ENCODE peak calls at places on chromosomes 6 and 20, in five cellular contexts. One of them, this sample, is unnamed.

GRCh38 chr6:43060034-43060754 is 763 bp downstream of the KLC4 start:
- DNase-seq in AG08395: no peak
- DNase-seq in NCI-H2171 treated with DMSO at 0.1 percent for 48 hours: no peak
- DNase-seq in neural crest cell: no peak
- DNase-seq in T-helper 9 cell: no peak
- DNase-seq in this sample: no peak

GRCh38 chr20:23668477-23668951 is 20.3 kb downstream of the CST4 start:
- DNase-seq in AG08395: peak
- DNase-seq in NCI-H2171 treated with DMSO at 0.1 percent for 48 hours: peak
- DNase-seq in neural crest cell: peak
- DNase-seq in T-helper 9 cell: no peak
- DNase-seq in this sample: no peak

GRCh38 chr6:11628562-11628961 is 91.0 kb downstream of the TMEM170B start:
- DNase-seq in AG08395: no peak
- DNase-seq in NCI-H2171 treated with DMSO at 0.1 percent for 48 hours: no peak
- DNase-seq in neural crest cell: no peak
- DNase-seq in T-helper 9 cell: no peak
- DNase-seq in this sample: no peak

GRCh38 chr20:58656825-58657224 is 5.7 kb downstream of the STX16 start:
- DNase-seq in AG08395: no peak
- DNase-seq in NCI-H2171 treated with DMSO at 0.1 percent for 48 hours: no peak
- DNase-seq in neural crest cell: no peak
- DNase-seq in T-helper 9 cell: no peak
- DNase-seq in this sample: no peak

GRCh38 chr6:57267586-57268293 is 45.6 kb upstream of the RAB23 start:
- DNase-seq in AG08395: peak
- DNase-seq in NCI-H2171 treated with DMSO at 0.1 percent for 48 hours: peak
- DNase-seq in neural crest cell: peak
- DNase-seq in T-helper 9 cell: peak
- DNase-seq in this sample: peak

GRCh38 chr6:127051571-127052260 is 66.8 kb upstream of the RSPO3 start:
- DNase-seq in AG08395: peak
- DNase-seq in NCI-H2171 treated with DMSO at 0.1 percent for 48 hours: no peak
- DNase-seq in neural crest cell: no peak
- DNase-seq in T-helper 9 cell: no peak
- DNase-seq in this sample: no peak

GRCh38 chr6:43386492-43386891 is 17.0 kb upstream of the ZNF318 start:
- DNase-seq in AG08395: no peak
- DNase-seq in NCI-H2171 treated with DMSO at 0.1 percent for 48 hours: no peak
- DNase-seq in neural crest cell: no peak
- DNase-seq in T-helper 9 cell: no peak
- DNase-seq in this sample: no peak

GRCh38 chr6:52284131-52284459 is 447 bp downstream of the MCM3 start:
- DNase-seq in AG08395: no peak
- DNase-seq in NCI-H2171 treated with DMSO at 0.1 percent for 48 hours: peak
- DNase-seq in neural crest cell: peak
- DNase-seq in T-helper 9 cell: no peak
- DNase-seq in this sample: peak

GRCh38 chr6:109187399-109188114 is 92.2 kb downstream of the CEP57L1 start:
- DNase-seq in AG08395: peak
- DNase-seq in NCI-H2171 treated with DMSO at 0.1 percent for 48 hours: peak
- DNase-seq in neural crest cell: peak
- DNase-seq in T-helper 9 cell: peak
- DNase-seq in this sample: peak

GRCh38 chr6:10513544-10513943 is 7.6 kb upstream of the GCNT2 start:
- DNase-seq in AG08395: no peak
- DNase-seq in NCI-H2171 treated with DMSO at 0.1 percent for 48 hours: no peak
- DNase-seq in neural crest cell: no peak
- DNase-seq in T-helper 9 cell: no peak
- DNase-seq in this sample: no peak

GRCh38 chr6:117317261-117317660 is 51.9 kb downstream of the VGLL2 start:
- DNase-seq in AG08395: no peak
- DNase-seq in NCI-H2171 treated with DMSO at 0.1 percent for 48 hours: no peak
- DNase-seq in neural crest cell: no peak
- DNase-seq in T-helper 9 cell: no peak
- DNase-seq in this sample: no peak

GRCh38 chr6:104689551-104690205 is 170.0 kb downstream of the HACE1 start:
- DNase-seq in AG08395: peak
- DNase-seq in NCI-H2171 treated with DMSO at 0.1 percent for 48 hours: no peak
- DNase-seq in neural crest cell: no peak
- DNase-seq in T-helper 9 cell: no peak
- DNase-seq in this sample: no peak

GRCh38 chr6:163579880-163580295 is 165.4 kb downstream of the QKI start:
- DNase-seq in AG08395: no peak
- DNase-seq in NCI-H2171 treated with DMSO at 0.1 percent for 48 hours: no peak
- DNase-seq in neural crest cell: no peak
- DNase-seq in T-helper 9 cell: no peak
- DNase-seq in this sample: no peak

GRCh38 chr6:160057080-160057479 is 64.5 kb upstream of the SLC22A1 start:
- DNase-seq in AG08395: no peak
- DNase-seq in NCI-H2171 treated with DMSO at 0.1 percent for 48 hours: no peak
- DNase-seq in neural crest cell: no peak
- DNase-seq in T-helper 9 cell: no peak
- DNase-seq in this sample: no peak

GRCh38 chr6:132768051-132768517 is 10.4 kb upstream of the VNN2 start:
- DNase-seq in AG08395: no peak
- DNase-seq in NCI-H2171 treated with DMSO at 0.1 percent for 48 hours: no peak
- DNase-seq in neural crest cell: peak
- DNase-seq in T-helper 9 cell: no peak
- DNase-seq in this sample: no peak

GRCh38 chr6:39314273-39314790 is at the start of gene KCNK17:
- DNase-seq in AG08395: no peak
- DNase-seq in NCI-H2171 treated with DMSO at 0.1 percent for 48 hours: no peak
- DNase-seq in neural crest cell: no peak
- DNase-seq in T-helper 9 cell: no peak
- DNase-seq in this sample: no peak

GRCh38 chr6:31575335-31575901 is at the start of gene TNF:
- DNase-seq in AG08395: no peak
- DNase-seq in NCI-H2171 treated with DMSO at 0.1 percent for 48 hours: no peak
- DNase-seq in neural crest cell: no peak
- DNase-seq in T-helper 9 cell: peak
- DNase-seq in this sample: peak

GRCh38 chr20:63858393-63859165 is 2.7 kb upstream of the ABHD16B start:
- DNase-seq in AG08395: no peak
- DNase-seq in NCI-H2171 treated with DMSO at 0.1 percent for 48 hours: no peak
- DNase-seq in neural crest cell: no peak
- DNase-seq in T-helper 9 cell: no peak
- DNase-seq in this sample: peak

GRCh38 chr6:136134751-136135150 is 115.4 kb downstream of the MTFR2 start:
- DNase-seq in AG08395: no peak
- DNase-seq in NCI-H2171 treated with DMSO at 0.1 percent for 48 hours: no peak
- DNase-seq in neural crest cell: no peak
- DNase-seq in T-helper 9 cell: no peak
- DNase-seq in this sample: no peak

GRCh38 chr6:144364208-144364718 is 79.1 kb downstream of the UTRN start:
- DNase-seq in AG08395: no peak
- DNase-seq in NCI-H2171 treated with DMSO at 0.1 percent for 48 hours: no peak
- DNase-seq in neural crest cell: no peak
- DNase-seq in T-helper 9 cell: no peak
- DNase-seq in this sample: no peak

GRCh38 chr20:37095108-37095608 is 639 bp downstream of the RBL1 start:
- DNase-seq in AG08395: peak
- DNase-seq in NCI-H2171 treated with DMSO at 0.1 percent for 48 hours: no peak
- DNase-seq in neural crest cell: no peak
- DNase-seq in T-helper 9 cell: peak
- DNase-seq in this sample: no peak

GRCh38 chr20:36017034-36017951 is 48.9 kb downstream of the CNBD2 start:
- DNase-seq in AG08395: peak
- DNase-seq in NCI-H2171 treated with DMSO at 0.1 percent for 48 hours: no peak
- DNase-seq in neural crest cell: no peak
- DNase-seq in T-helper 9 cell: no peak
- DNase-seq in this sample: no peak

GRCh38 chr20:45283529-45284065 is 23.0 kb upstream of the RBPJL start:
- DNase-seq in AG08395: peak
- DNase-seq in NCI-H2171 treated with DMSO at 0.1 percent for 48 hours: no peak
- DNase-seq in neural crest cell: no peak
- DNase-seq in T-helper 9 cell: no peak
- DNase-seq in this sample: no peak

GRCh38 chr6:106747139-106747538 is 117.8 kb downstream of the QRSL1 start:
- DNase-seq in AG08395: no peak
- DNase-seq in NCI-H2171 treated with DMSO at 0.1 percent for 48 hours: no peak
- DNase-seq in neural crest cell: no peak
- DNase-seq in T-helper 9 cell: no peak
- DNase-seq in this sample: no peak

GRCh38 chr6:152682141-152682540 is 15.6 kb upstream of the MYCT1 start:
- DNase-seq in AG08395: no peak
- DNase-seq in NCI-H2171 treated with DMSO at 0.1 percent for 48 hours: no peak
- DNase-seq in neural crest cell: no peak
- DNase-seq in T-helper 9 cell: no peak
- DNase-seq in this sample: no peak

GRCh38 chr20:17683218-17684076 is 1.4 kb upstream of the RRBP1 start:
- DNase-seq in AG08395: no peak
- DNase-seq in NCI-H2171 treated with DMSO at 0.1 percent for 48 hours: no peak
- DNase-seq in neural crest cell: no peak
- DNase-seq in T-helper 9 cell: no peak
- DNase-seq in this sample: no peak

GRCh38 chr6:18022398-18023231 is 35.2 kb upstream of the KIF13A start:
- DNase-seq in AG08395: peak
- DNase-seq in NCI-H2171 treated with DMSO at 0.1 percent for 48 hours: peak
- DNase-seq in neural crest cell: peak
- DNase-seq in T-helper 9 cell: no peak
- DNase-seq in this sample: no peak

GRCh38 chr6:77368660-77369313 is 94.5 kb downstream of the HTR1B start:
- DNase-seq in AG08395: no peak
- DNase-seq in NCI-H2171 treated with DMSO at 0.1 percent for 48 hours: no peak
- DNase-seq in neural crest cell: no peak
- DNase-seq in T-helper 9 cell: no peak
- DNase-seq in this sample: peak

This sample was measured in left cardiac atrium.